ENCODE peak calls at places on chromosomes 7 and 10, in five cellular contexts. Q is stimulated activated CD8-positive, alpha-beta memory T cell treated with anti-CD3 and anti-CD28 coated beads, Interleukin-7, amount 100 ng/mL, for 24 hours; R is HuH-7.5; Y is NCI-H345; G is T-helper 17 cell. M is an unnamed sample.

GRCh38 chr7:107408349-107408748 is 61.5 kb upstream of the GPR22 start:
- DNase-seq in R (no peak), G (no peak), Q (no peak), Y (no peak), M (no peak)

GRCh38 chr10:6416892-6417512 is 163.1 kb downstream of the PRKCQ start:
- DNase-seq in Q (no peak), R (peak; percentile 29), G (no peak), Y (peak; percentile 8), M (no peak)

GRCh38 chr7:150923191-150923590 is 54.9 kb downstream of the KCNH2 start:
- DNase-seq in Q (no peak), Y (no peak), G (no peak), R (no peak), M (no peak)

GRCh38 chr10:50431791-50432190 is 180.5 kb upstream of the ASAH2 start:
- DNase-seq in Y (no peak), G (no peak), Q (no peak), R (no peak), M (no peak)

GRCh38 chr10:80443531-80443974 is 10.6 kb upstream of the TSPAN14 start:
- DNase-seq in R (no peak), Y (no peak), G (no peak), Q (no peak), M (no peak)

GRCh38 chr10:63115732-63116383 is 17.3 kb upstream of the NRBF2 start:
- DNase-seq in Y (no peak), R (no peak), Q (no peak), G (no peak), M (no peak)

GRCh38 chr7:34776748-34777358 is 118.8 kb downstream of the NPSR1 start:
- DNase-seq in R (no peak), Q (no peak), G (no peak), Y (no peak), M (no peak)

GRCh38 chr10:103534621-103535498 is 41.4 kb downstream of the NEURL1 start:
- DNase-seq in Q (no peak), G (no peak), Y (peak; percentile 43), R (no peak), M (peak; percentile 8)

GRCh38 chr10:73771722-73772279 is 10.0 kb upstream of the CHCHD1 start:
- DNase-seq in R (peak; percentile 28), Y (no peak), Q (peak; percentile 48), G (peak; percentile 66), M (peak; percentile 51)

GRCh38 chr10:49457686-49458085 is 61.8 kb upstream of the DRGX start:
- DNase-seq in G (no peak), R (no peak), Q (no peak), Y (no peak), M (no peak)

GRCh38 chr10:6165221-6165725 is 37.5 kb upstream of the PFKFB3 start:
- DNase-seq in R (no peak), Y (no peak), Q (no peak), G (no peak), M (no peak)

GRCh38 chr10:14583967-14584366 is 190.7 kb downstream of the FAM107B start:
- DNase-seq in G (no peak), Y (no peak), R (no peak), Q (no peak), M (no peak)

GRCh38 chr7:41156268-41156667 is 546.6 kb downstream of the INHBA start:
- DNase-seq in G (no peak), Q (no peak), Y (no peak), R (no peak), M (no peak)

GRCh38 chr10:52759154-52759553 is 13.4 kb downstream of the MBL2 start:
- DNase-seq in Q (no peak), R (no peak), G (no peak), Y (no peak), M (no peak)

GRCh38 chr7:115221484-115221883 is 299.6 kb downstream of the MDFIC start:
- DNase-seq in Q (no peak), G (no peak), Y (no peak), R (no peak), M (no peak)

GRCh38 chr10:86178401-86179142 is 188.0 kb downstream of the GRID1 start:
- DNase-seq in R (peak; percentile 41), Y (no peak), Q (no peak), G (no peak), M (no peak)

GRCh38 chr7:139734395-139734794 is 43.4 kb downstream of the HIPK2 start:
- DNase-seq in R (no peak), Y (no peak), Q (no peak), G (no peak), M (no peak)

GRCh38 chr10:132106431-132106830 is 40.7 kb downstream of the JAKMIP3 start:
- DNase-seq in R (no peak), Y (no peak), Q (no peak), G (no peak), M (no peak)

GRCh38 chr7:66183700-66184099 is 21.4 kb upstream of the TPST1 start:
- DNase-seq in Y (no peak), Q (no peak), R (no peak), G (no peak), M (no peak)

GRCh38 chr10:69845574-69846251 is 44.0 kb downstream of the COL13A1 start:
- DNase-seq in R (no peak), Y (no peak), Q (no peak), G (no peak), M (no peak)

GRCh38 chr10:98376485-98376884 is 38.5 kb downstream of the PYROXD2 start:
- DNase-seq in Q (no peak), Y (peak; percentile 60), G (no peak), R (no peak), M (no peak)

GRCh38 chr10:98321203-98321780 is 53.3 kb upstream of the LOXL4 start:
- DNase-seq in Y (no peak), G (no peak), Q (no peak), R (no peak), M (no peak)

GRCh38 chr10:117226813-117227451 is 14.0 kb upstream of the SLC18A2 start:
- DNase-seq in Y (no peak), Q (no peak), R (no peak), G (no peak), M (no peak)

GRCh38 chr7:36128448-36129047 is 24.5 kb upstream of the EEPD1 start:
- DNase-seq in Q (no peak), R (peak; percentile 41), G (no peak), Y (no peak), M (peak; percentile 65)

GRCh38 chr7:1275685-1276424 is 43.2 kb downstream of the UNCX start:
- DNase-seq in Y (peak; percentile 14), G (no peak), R (no peak), Q (no peak), M (no peak)

GRCh38 chr10:130020651-130021372 is 56.7 kb upstream of the EBF3 start:
- DNase-seq in Q (no peak), G (no peak), Y (no peak), R (no peak), M (no peak)

GRCh38 chr10:69901623-69902505 is 100.2 kb downstream of the COL13A1 start:
- DNase-seq in Q (peak; percentile 4), Y (peak; percentile 12), G (no peak), R (peak; percentile 82), M (peak; percentile 31)

GRCh38 chr7:32937344-32938174 is 19.7 kb upstream of the FKBP9 start:
- DNase-seq in Y (peak; percentile 48), Q (no peak), R (peak; percentile 28), G (no peak), M (peak; percentile 52)